ENCODE peak calls at places on chromosomes 3 and 15, in four cellular contexts. R is SK-N-SH, L is HepG2, H is GM12878. U is an unnamed sample.

GRCh38 chr15:52622791-52623190 is 54.0 kb upstream of the ARPP19 start:
- DNase-seq in R (no peak), L (no peak), H (no peak), U (no peak)

GRCh38 chr3:155854147-155854940 is at the start of gene SLC33A1:
- DNase-seq in R (peak; percentile 95), L (peak; percentile 98), H (peak; percentile 97), U (peak; percentile 96)

GRCh38 chr3:98343647-98344507 is 9.8 kb upstream of the OR5K4 start:
- DNase-seq in R (peak; percentile 22), L (peak; percentile 62), H (no peak), U (peak; percentile 18)

GRCh38 chr3:14425574-14426304 is 23.3 kb downstream of the SLC6A6 start:
- DNase-seq in R (no peak), L (no peak), H (no peak), U (no peak)

GRCh38 chr15:51255533-51255932 is 82.9 kb downstream of the CYP19A1 start:
- DNase-seq in R (no peak), L (no peak), H (no peak), U (no peak)

GRCh38 chr3:189298469-189299375 is 127.0 kb downstream of the TPRG1 start:
- DNase-seq in R (no peak), L (no peak), H (no peak), U (no peak)

GRCh38 chr15:31333119-31333518 is 6.5 kb downstream of the KLF13 start:
- DNase-seq in R (no peak), L (no peak), H (no peak), U (no peak)

GRCh38 chr3:139310474-139310933 is 33.3 kb upstream of the MRPS22 start:
- DNase-seq in R (no peak), L (no peak), H (no peak), U (no peak)

GRCh38 chr3:158845748-158846350 is 44.0 kb downstream of the MFSD1 start:
- DNase-seq in R (peak; percentile 68), L (peak; percentile 41), H (no peak), U (peak; percentile 69)

GRCh38 chr15:80153900-80154299 is 1.1 kb downstream of the FAH start:
- DNase-seq in R (no peak), L (no peak), H (no peak), U (no peak)

GRCh38 chr15:57772223-57772957 is 65.9 kb downstream of the POLR2M start:
- DNase-seq in R (no peak), L (no peak), H (no peak), U (no peak)
- TF ChIP-seq JUND in R (no peak), L (no peak), H (no peak), U (no peak)

GRCh38 chr3:50525987-50526386 is 22.6 kb upstream of the CACNA2D2 start:
- DNase-seq in R (no peak), L (peak; percentile 25), H (no peak), U (peak; percentile 66)
- TF ChIP-seq JUND in R (no peak), L (no peak), H (no peak), U (no peak)

GRCh38 chr15:78320173-78320572 is 20.0 kb upstream of the CRABP1 start:
- DNase-seq in R (no peak), L (no peak), H (no peak), U (no peak)
- TF ChIP-seq JUND in R (no peak), L (no peak), H (no peak), U (no peak)

DNA sequence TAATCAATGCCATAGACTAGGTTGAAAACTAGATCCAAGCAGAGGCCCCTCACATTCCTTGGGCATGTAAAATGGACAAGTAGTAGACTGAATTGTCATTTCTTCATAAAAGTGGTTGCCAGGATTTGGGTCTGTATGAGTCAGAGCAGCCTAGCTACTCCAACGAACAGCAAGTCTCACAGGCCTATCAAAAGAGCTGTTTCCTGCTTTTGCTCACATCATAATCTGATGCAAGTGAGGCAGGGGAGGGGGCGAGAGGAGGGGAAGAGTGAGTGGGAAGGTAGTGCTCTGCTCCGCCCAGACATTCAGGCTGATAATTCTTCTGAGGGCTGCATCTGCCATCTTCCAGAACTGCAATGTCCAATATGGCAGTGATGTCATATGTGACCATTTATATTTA is 228.9 kb upstream of the PRICKLE2 start:
- DNase-seq in R (no peak), L (no peak), H (no peak), U (no peak)
- TF ChIP-seq JUND in R (no peak), L (no peak), H (no peak), U (no peak)

DNA sequence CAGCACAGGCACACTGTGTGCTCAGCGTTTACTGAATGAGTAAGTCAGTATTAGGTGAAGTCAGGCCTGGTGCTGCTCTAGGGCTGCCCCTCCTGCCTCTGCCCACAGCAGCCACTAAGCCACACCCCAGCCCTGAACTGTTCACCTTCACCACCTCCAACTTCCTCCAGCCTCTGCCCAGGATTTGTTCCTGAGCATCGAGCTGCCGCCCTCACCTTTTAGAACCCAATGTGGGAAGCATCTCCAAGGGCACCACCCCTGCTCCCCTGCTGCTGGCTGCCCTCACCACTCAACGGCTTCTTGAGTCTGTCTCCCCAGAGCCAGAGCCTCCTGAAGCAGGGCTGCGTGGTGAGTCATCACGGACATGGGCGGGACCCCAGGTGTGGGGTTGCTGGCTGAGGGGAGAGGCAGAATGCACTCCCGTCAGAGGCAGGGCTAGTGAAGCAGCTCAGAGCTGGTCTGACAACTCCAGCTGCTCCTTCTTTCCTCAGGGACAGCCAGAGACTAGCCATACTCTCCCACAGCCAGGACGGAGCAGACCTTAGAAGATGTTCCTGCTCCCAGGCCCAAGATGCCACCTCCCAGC is 5.8 kb downstream of the HYAL2 start:
- DNase-seq in R (no peak), L (no peak), H (no peak), U (no peak)
- TF ChIP-seq JUND in R (no peak), L (no peak), H (no peak), U (no peak)

U was measured in T47D.